ENCODE peak calls at places on chromosomes 12 and 14, in five cellular contexts. L is dorsolateral prefrontal cortex, N is lung, X is A549, D is RWPE1. F is an unnamed sample.
A peak's percentile ranks its signal among the peaks of the same experiment; 100 is the strongest.

GRCh38 chr12:65611396-65611795 is 212.9 kb upstream of the HMGA2 start:
- DNase-seq in L (no peak), N (no peak), D (no peak), X (no peak), F (peak; percentile 14)

GRCh38 chr14:95229749-95230148 is 72.4 kb upstream of the DICER1 start:
- DNase-seq in X (peak; percentile 15), D (no peak), N (no peak), L (no peak), F (no peak)

GRCh38 chr12:73998894-73999293 is 538.7 kb upstream of the ATXN7L3B start:
- DNase-seq in L (no peak), N (no peak), D (no peak), X (no peak), F (no peak)

GRCh38 chr14:26334288-26334687 is 263.5 kb downstream of the NOVA1 start:
- DNase-seq in L (no peak), N (no peak), X (no peak), D (no peak), F (no peak)

GRCh38 chr14:55430024-55430690 is 10.3 kb downstream of the TBPL2 start:
- DNase-seq in L (no peak), N (peak; percentile 43), X (peak; percentile 79), D (peak; percentile 85), F (peak; percentile 87)

GRCh38 chr12:54858562-54858961 is 4.2 kb downstream of the MUCL1 start:
- DNase-seq in X (no peak), N (no peak), D (no peak), L (no peak), F (no peak)

GRCh38 chr12:28742791-28743190 is 406.3 kb upstream of the FAR2 start:
- DNase-seq in D (no peak), X (no peak), L (no peak), N (no peak), F (peak; percentile 5)

GRCh38 chr12:104501641-104502040 is 44.9 kb downstream of the CHST11 start:
- DNase-seq in L (no peak), D (no peak), N (no peak), X (no peak), F (no peak)

GRCh38 chr12:56359851-56360767 is at the start of gene STAT2:
- DNase-seq in L (peak; percentile 98), N (peak; percentile 99), X (peak; percentile 100), D (peak; percentile 97), F (peak; percentile 100)

GRCh38 chr14:20327005-20327869 is 5.8 kb downstream of the CCNB1IP1 start:
- DNase-seq in L (peak; percentile 27), D (peak; percentile 47), N (no peak), X (peak; percentile 74), F (peak; percentile 78)

GRCh38 chr12:53287741-53288216 is 7.6 kb upstream of the PFDN5 start:
- DNase-seq in D (peak; percentile 48), X (peak; percentile 79), N (peak; percentile 64), L (peak; percentile 55), F (peak; percentile 61)

GRCh38 chr14:68549966-68550705 is 242.7 kb downstream of the ZFP36L1 start:
- DNase-seq in D (no peak), N (no peak), X (peak; percentile 50), L (no peak), F (peak; percentile 81)

GRCh38 chr14:75258079-75258802 is 20.4 kb upstream of the FOS start:
- DNase-seq in D (no peak), X (no peak), N (no peak), L (no peak), F (peak; percentile 85)

GRCh38 chr12:79086546-79086945 is 222.0 kb downstream of the SYT1 start:
- DNase-seq in X (no peak), L (no peak), N (no peak), D (no peak), F (no peak)

DNA sequence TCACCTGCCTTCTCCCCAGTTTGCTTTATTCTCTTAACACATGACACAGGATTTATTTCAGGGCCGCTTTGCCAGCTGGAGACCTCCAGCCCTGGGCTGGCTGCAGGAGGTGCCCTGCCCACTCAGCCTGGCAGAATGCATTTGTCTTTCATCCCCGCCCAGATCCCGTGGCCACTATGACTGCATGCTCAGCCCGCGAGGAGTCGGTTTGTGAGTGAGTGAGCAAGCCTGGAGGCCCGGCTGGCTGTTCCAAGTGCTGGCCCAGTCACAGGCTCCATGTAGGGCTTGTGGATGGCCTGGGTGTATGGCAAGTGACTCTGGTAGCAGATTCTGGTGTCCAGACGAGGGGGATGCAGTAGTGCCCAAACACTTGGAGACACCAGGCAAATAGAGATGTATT is 2.1 kb downstream of the TDP1 start:
- DNase-seq in N (no peak), D (no peak), X (no peak), L (peak; percentile 37), F (no peak)
- TF ChIP-seq CTCF in N (no peak), D (no peak), X (no peak), L (no peak), F (no peak)

DNA sequence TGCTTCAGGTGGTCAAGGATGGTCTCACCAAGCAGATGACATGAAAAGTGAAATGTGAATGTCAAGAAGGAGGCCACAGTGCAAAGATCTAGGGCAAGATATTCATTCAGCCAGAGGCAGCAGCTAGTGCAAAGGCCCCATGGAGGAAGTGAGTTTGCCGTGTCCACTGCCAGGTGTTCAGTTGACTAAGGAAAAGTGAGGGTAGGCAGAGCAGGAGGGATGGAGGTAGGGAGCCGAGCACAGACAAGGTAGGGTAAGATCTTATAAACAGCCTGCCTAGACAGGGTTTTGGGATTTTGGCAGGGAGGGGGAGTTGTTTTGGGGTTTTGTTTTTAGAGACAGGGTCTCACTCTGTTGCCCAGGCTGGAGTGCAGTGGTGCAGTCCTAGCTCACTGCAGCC is 11.9 kb downstream of the PPP2R5C start:
- DNase-seq in N (peak; percentile 18), X (no peak), D (no peak), L (no peak), F (no peak)
- TF ChIP-seq CTCF in N (no peak), X (no peak), D (no peak), L (no peak), F (no peak)

DNA sequence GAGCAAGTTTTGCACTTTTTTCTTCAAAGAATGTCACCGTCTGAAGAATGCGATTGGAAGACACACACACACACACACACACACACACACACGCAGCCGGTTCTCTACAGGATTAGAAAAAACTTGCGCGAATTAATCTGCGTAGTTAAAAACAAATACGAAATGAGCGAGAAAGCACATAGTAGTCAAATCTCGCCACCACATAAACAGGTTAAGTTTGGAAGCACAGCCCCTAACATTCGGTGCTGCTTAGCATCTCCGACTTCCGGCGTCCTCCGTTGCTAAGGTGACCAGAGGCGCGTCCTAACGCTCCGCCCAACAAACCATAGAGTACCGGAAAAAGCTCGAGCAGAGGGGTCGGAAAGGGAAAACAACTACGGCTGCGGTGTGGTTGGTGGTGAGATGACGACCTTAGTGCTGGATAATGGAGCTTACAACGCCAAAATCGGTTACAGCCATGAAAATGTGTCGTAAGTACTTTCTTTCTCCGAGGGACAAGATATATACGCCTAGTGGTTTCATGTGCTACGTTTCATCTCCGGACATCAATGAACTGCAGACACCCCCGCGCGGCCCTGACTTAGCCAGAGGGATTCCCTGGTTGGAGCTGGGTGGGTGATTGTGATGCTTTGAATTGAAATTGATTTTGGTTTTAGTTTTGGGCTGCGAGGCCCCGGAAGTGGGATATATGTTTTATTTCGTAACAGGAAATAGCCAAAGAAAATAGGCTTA is at the start of gene ACTR6:
- DNase-seq in D (peak; percentile 93), N (peak; percentile 95), X (peak; percentile 96), L (peak; percentile 92), F (peak; percentile 96)
- TF ChIP-seq CTCF in D (no peak), N (no peak), X (no peak), L (peak; percentile 36), F (no peak)

GRCh38 chr12:131217024-131217586 is 263.4 kb downstream of the ADGRD1 start:
- DNase-seq in L (no peak), N (no peak), X (no peak), D (no peak), F (no peak)
- TF ChIP-seq CTCF in L (no peak), N (no peak), X (no peak), D (no peak), F (no peak)